ENCODE peak calls at places on chromosomes 12 and 14, in seven cellular contexts. One of them, this sample, is unnamed.

GRCh38 chr12:77339610-77340009 is 274.2 kb upstream of the E2F7 start:
- DNase-seq in cardiac muscle cell: peak; percentile 3
- DNase-seq in fibroblast of pulmonary artery: peak; percentile 8
- DNase-seq in pancreas: no peak
- DNase-seq in kidney: no peak
- DNase-seq in AG04450: no peak
- DNase-seq in choroid plexus epithelial cell: no peak
- DNase-seq in this sample: no peak

GRCh38 chr14:61461808-61462275 is 140.5 kb downstream of the PRKCH start:
- DNase-seq in fibroblast of pulmonary artery: peak; percentile 89
- DNase-seq in AG04450: peak; percentile 64
- DNase-seq in pancreas: no peak
- DNase-seq in cardiac muscle cell: peak; percentile 91
- DNase-seq in choroid plexus epithelial cell: peak; percentile 89
- DNase-seq in kidney: no peak
- DNase-seq in this sample: no peak

GRCh38 chr12:3493225-3494049 is 2.4 kb downstream of the PRMT8 start:
- DNase-seq in fibroblast of pulmonary artery: no peak
- DNase-seq in pancreas: peak; percentile 67
- DNase-seq in kidney: no peak
- DNase-seq in choroid plexus epithelial cell: no peak
- DNase-seq in cardiac muscle cell: no peak
- DNase-seq in AG04450: no peak
- DNase-seq in this sample: no peak

GRCh38 chr12:16920451-16920850 is 314.5 kb upstream of the LMO3 start:
- DNase-seq in choroid plexus epithelial cell: no peak
- DNase-seq in kidney: no peak
- DNase-seq in AG04450: no peak
- DNase-seq in fibroblast of pulmonary artery: no peak
- DNase-seq in pancreas: no peak
- DNase-seq in cardiac muscle cell: no peak
- DNase-seq in this sample: no peak

GRCh38 chr12:91778091-91778819 is 367.4 kb downstream of the BTG1 start:
- DNase-seq in AG04450: no peak
- DNase-seq in fibroblast of pulmonary artery: peak; percentile 6
- DNase-seq in pancreas: no peak
- DNase-seq in kidney: no peak
- DNase-seq in cardiac muscle cell: peak; percentile 24
- DNase-seq in choroid plexus epithelial cell: peak; percentile 54
- DNase-seq in this sample: no peak

GRCh38 chr14:34301107-34301734 is 160.8 kb downstream of the SPTSSA start:
- DNase-seq in cardiac muscle cell: peak; percentile 52
- DNase-seq in kidney: no peak
- DNase-seq in choroid plexus epithelial cell: peak; percentile 62
- DNase-seq in fibroblast of pulmonary artery: peak; percentile 56
- DNase-seq in AG04450: no peak
- DNase-seq in pancreas: no peak
- DNase-seq in this sample: no peak

GRCh38 chr12:27627123-27627835 is 69.0 kb upstream of the REP15 start:
- DNase-seq in AG04450: peak; percentile 21
- DNase-seq in cardiac muscle cell: peak; percentile 84
- DNase-seq in choroid plexus epithelial cell: peak; percentile 92
- DNase-seq in kidney: no peak
- DNase-seq in fibroblast of pulmonary artery: peak; percentile 87
- DNase-seq in pancreas: no peak
- DNase-seq in this sample: peak; percentile 46

GRCh38 chr12:460301-461230 is 827 bp downstream of the B4GALNT3 start:
- DNase-seq in choroid plexus epithelial cell: no peak
- DNase-seq in fibroblast of pulmonary artery: no peak
- DNase-seq in cardiac muscle cell: peak; percentile 10
- DNase-seq in pancreas: peak; percentile 86
- DNase-seq in AG04450: no peak
- DNase-seq in kidney: peak; percentile 82
- DNase-seq in this sample: no peak

GRCh38 chr12:75481774-75482173 is 1.2 kb downstream of the GLIPR1 start:
- DNase-seq in kidney: no peak
- DNase-seq in AG04450: no peak
- DNase-seq in fibroblast of pulmonary artery: peak; percentile 87
- DNase-seq in pancreas: no peak
- DNase-seq in cardiac muscle cell: peak; percentile 88
- DNase-seq in choroid plexus epithelial cell: peak; percentile 83
- DNase-seq in this sample: no peak

GRCh38 chr14:81400202-81400678 is at the start of gene STON2:
- DNase-seq in cardiac muscle cell: peak; percentile 33
- DNase-seq in choroid plexus epithelial cell: no peak
- DNase-seq in AG04450: no peak
- DNase-seq in kidney: no peak
- DNase-seq in pancreas: no peak
- DNase-seq in fibroblast of pulmonary artery: peak; percentile 10
- DNase-seq in this sample: no peak

GRCh38 chr12:6457220-6457945 is 5.5 kb downstream of the TAPBPL start:
- DNase-seq in kidney: no peak
- DNase-seq in AG04450: no peak
- DNase-seq in fibroblast of pulmonary artery: no peak
- DNase-seq in pancreas: no peak
- DNase-seq in choroid plexus epithelial cell: no peak
- DNase-seq in cardiac muscle cell: no peak
- DNase-seq in this sample: no peak

GRCh38 chr12:112170376-112170775 is 45.0 kb downstream of the TRAFD1 start:
- DNase-seq in fibroblast of pulmonary artery: peak; percentile 12
- DNase-seq in choroid plexus epithelial cell: peak; percentile 26
- DNase-seq in pancreas: no peak
- DNase-seq in kidney: no peak
- DNase-seq in AG04450: no peak
- DNase-seq in cardiac muscle cell: peak; percentile 35
- DNase-seq in this sample: no peak

GRCh38 chr12:68899251-68899771 is 33.7 kb downstream of the CPM start:
- DNase-seq in pancreas: peak; percentile 84
- DNase-seq in fibroblast of pulmonary artery: peak; percentile 74
- DNase-seq in cardiac muscle cell: peak; percentile 92
- DNase-seq in choroid plexus epithelial cell: peak; percentile 93
- DNase-seq in kidney: peak; percentile 75
- DNase-seq in AG04450: no peak
- DNase-seq in this sample: peak; percentile 68

GRCh38 chr12:102169922-102170698 is 27.5 kb downstream of the PMCH start:
- DNase-seq in pancreas: no peak
- DNase-seq in choroid plexus epithelial cell: peak; percentile 69
- DNase-seq in cardiac muscle cell: peak; percentile 52
- DNase-seq in AG04450: no peak
- DNase-seq in kidney: no peak
- DNase-seq in fibroblast of pulmonary artery: peak; percentile 59
- DNase-seq in this sample: no peak

GRCh38 chr12:58249610-58250009 is 308.2 kb downstream of the ATP23 start:
- DNase-seq in choroid plexus epithelial cell: peak; percentile 18
- DNase-seq in fibroblast of pulmonary artery: no peak
- DNase-seq in pancreas: no peak
- DNase-seq in kidney: no peak
- DNase-seq in AG04450: no peak
- DNase-seq in cardiac muscle cell: peak; percentile 36
- DNase-seq in this sample: no peak

GRCh38 chr14:96403409-96403808 is 11.5 kb downstream of the AK7 start:
- DNase-seq in pancreas: no peak
- DNase-seq in cardiac muscle cell: no peak
- DNase-seq in fibroblast of pulmonary artery: no peak
- DNase-seq in kidney: no peak
- DNase-seq in AG04450: no peak
- DNase-seq in choroid plexus epithelial cell: no peak
- DNase-seq in this sample: no peak

GRCh38 chr12:10672231-10672868 is 1.5 kb downstream of the STYK1 start:
- DNase-seq in AG04450: no peak
- DNase-seq in fibroblast of pulmonary artery: no peak
- DNase-seq in choroid plexus epithelial cell: no peak
- DNase-seq in kidney: no peak
- DNase-seq in cardiac muscle cell: no peak
- DNase-seq in pancreas: no peak
- DNase-seq in this sample: no peak

GRCh38 chr12:51388826-51389225 is 2.4 kb downstream of the GALNT6 start:
- DNase-seq in cardiac muscle cell: no peak
- DNase-seq in kidney: no peak
- DNase-seq in fibroblast of pulmonary artery: no peak
- DNase-seq in choroid plexus epithelial cell: peak; percentile 28
- DNase-seq in AG04450: no peak
- DNase-seq in pancreas: no peak
- DNase-seq in this sample: no peak

GRCh38 chr14:66003082-66003740 is 483.0 kb upstream of the CCDC196 start:
- DNase-seq in fibroblast of pulmonary artery: no peak
- DNase-seq in cardiac muscle cell: no peak
- DNase-seq in choroid plexus epithelial cell: no peak
- DNase-seq in AG04450: no peak
- DNase-seq in pancreas: no peak
- DNase-seq in kidney: no peak
- DNase-seq in this sample: no peak

GRCh38 chr14:101103321-101103901 is 199.9 kb upstream of the RTL1 start:
- DNase-seq in fibroblast of pulmonary artery: no peak
- DNase-seq in kidney: peak; percentile 69
- DNase-seq in cardiac muscle cell: no peak
- DNase-seq in AG04450: no peak
- DNase-seq in pancreas: no peak
- DNase-seq in choroid plexus epithelial cell: no peak
- DNase-seq in this sample: no peak

GRCh38 chr12:73421832-73422231 is 1115.8 kb upstream of the ATXN7L3B start:
- DNase-seq in choroid plexus epithelial cell: peak; percentile 13
- DNase-seq in fibroblast of pulmonary artery: no peak
- DNase-seq in pancreas: no peak
- DNase-seq in AG04450: no peak
- DNase-seq in kidney: no peak
- DNase-seq in cardiac muscle cell: no peak
- DNase-seq in this sample: no peak

DNA sequence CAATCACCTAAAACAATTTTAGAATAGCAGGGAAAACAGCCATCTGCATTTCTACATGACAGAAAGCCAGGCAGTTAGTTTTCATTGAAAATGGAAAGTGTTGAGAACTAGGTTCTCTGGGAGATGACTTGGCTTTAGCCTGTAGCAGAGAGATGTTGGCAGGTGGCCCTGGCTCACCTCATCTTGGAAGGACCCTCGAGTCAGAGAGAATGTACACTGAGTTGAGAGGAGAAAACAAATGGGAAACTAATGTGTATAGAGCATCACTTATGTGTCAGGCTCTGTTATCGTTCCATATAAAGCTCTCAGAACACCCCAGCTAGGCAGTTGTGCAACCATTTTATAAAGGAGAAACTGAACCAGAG is 51.9 kb downstream of the SUSD6 start:
- DNase-seq in AG04450: no peak
- DNase-seq in pancreas: no peak
- DNase-seq in kidney: no peak
- DNase-seq in choroid plexus epithelial cell: no peak
- DNase-seq in fibroblast of pulmonary artery: no peak
- DNase-seq in cardiac muscle cell: no peak
- DNase-seq in this sample: no peak
- H3K4me3 ChIP-seq in AG04450: no peak overlapping the region
- H3K4me3 ChIP-seq in pancreas: no peak overlapping the region
- H3K4me3 ChIP-seq in kidney: no peak overlapping the region
- H3K4me3 ChIP-seq in choroid plexus epithelial cell: no peak overlapping the region
- H3K4me3 ChIP-seq in fibroblast of pulmonary artery: no peak overlapping the region
- H3K4me3 ChIP-seq in cardiac muscle cell: no peak overlapping the region
- H3K4me3 ChIP-seq in this sample: no peak overlapping the region

GRCh38 chr14:94509356-94509755 is at the start of gene SERPINA12:
- DNase-seq in choroid plexus epithelial cell: no peak
- DNase-seq in pancreas: no peak
- DNase-seq in fibroblast of pulmonary artery: no peak
- DNase-seq in AG04450: no peak
- DNase-seq in kidney: no peak
- DNase-seq in cardiac muscle cell: no peak
- DNase-seq in this sample: no peak
- TF ChIP-seq CTCF in choroid plexus epithelial cell: no peak
- TF ChIP-seq CTCF in pancreas: no peak
- TF ChIP-seq CTCF in fibroblast of pulmonary artery: no peak
- TF ChIP-seq CTCF in AG04450: no peak
- TF ChIP-seq CTCF in kidney: no peak
- TF ChIP-seq CTCF in cardiac muscle cell: no peak
- TF ChIP-seq CTCF in this sample: no peak

GRCh38 chr12:66169221-66170170 is at the start of gene TMBIM4:
- DNase-seq in pancreas: peak; percentile 91
- DNase-seq in choroid plexus epithelial cell: peak; percentile 97
- DNase-seq in cardiac muscle cell: peak; percentile 96
- DNase-seq in AG04450: peak; percentile 83
- DNase-seq in kidney: peak; percentile 97
- DNase-seq in fibroblast of pulmonary artery: peak; percentile 97
- DNase-seq in this sample: peak; percentile 65
- H3K4me3 ChIP-seq in pancreas: peak within 1 kb of the TSS; percentile 88
- H3K4me3 ChIP-seq in choroid plexus epithelial cell: peak within 1 kb of the TSS; percentile 90
- H3K4me3 ChIP-seq in cardiac muscle cell: peak within 1 kb of the TSS; percentile 40
- H3K4me3 ChIP-seq in AG04450: peak within 1 kb of the TSS; percentile 91
- H3K4me3 ChIP-seq in kidney: peak within 1 kb of the TSS; percentile 76
- H3K4me3 ChIP-seq in fibroblast of pulmonary artery: peak within 1 kb of the TSS; percentile 82
- H3K4me3 ChIP-seq in this sample: peak within 1 kb of the TSS; percentile 88

GRCh38 chr14:23053426-23053825 is 3.9 kb downstream of the CDH24 start:
- DNase-seq in AG04450: no peak
- DNase-seq in cardiac muscle cell: no peak
- DNase-seq in pancreas: no peak
- DNase-seq in kidney: no peak
- DNase-seq in choroid plexus epithelial cell: no peak
- DNase-seq in fibroblast of pulmonary artery: no peak
- DNase-seq in this sample: no peak

GRCh38 chr14:23052671-23053070 is 4.6 kb downstream of the CDH24 start:
- DNase-seq in pancreas: no peak
- DNase-seq in kidney: no peak
- DNase-seq in AG04450: no peak
- DNase-seq in choroid plexus epithelial cell: no peak
- DNase-seq in fibroblast of pulmonary artery: no peak
- DNase-seq in cardiac muscle cell: no peak
- DNase-seq in this sample: no peak

GRCh38 chr14:23055147-23055550 is 2.2 kb downstream of the CDH24 start:
- DNase-seq in pancreas: no peak
- DNase-seq in fibroblast of pulmonary artery: no peak
- DNase-seq in choroid plexus epithelial cell: no peak
- DNase-seq in kidney: peak; percentile 49
- DNase-seq in cardiac muscle cell: no peak
- DNase-seq in AG04450: no peak
- DNase-seq in this sample: no peak

GRCh38 chr14:23055621-23056256 is 1.6 kb downstream of the CDH24 start:
- DNase-seq in fibroblast of pulmonary artery: no peak
- DNase-seq in kidney: peak; percentile 72
- DNase-seq in pancreas: peak; percentile 79
- DNase-seq in cardiac muscle cell: peak; percentile 45
- DNase-seq in choroid plexus epithelial cell: no peak
- DNase-seq in AG04450: no peak
- DNase-seq in this sample: no peak

DNA sequence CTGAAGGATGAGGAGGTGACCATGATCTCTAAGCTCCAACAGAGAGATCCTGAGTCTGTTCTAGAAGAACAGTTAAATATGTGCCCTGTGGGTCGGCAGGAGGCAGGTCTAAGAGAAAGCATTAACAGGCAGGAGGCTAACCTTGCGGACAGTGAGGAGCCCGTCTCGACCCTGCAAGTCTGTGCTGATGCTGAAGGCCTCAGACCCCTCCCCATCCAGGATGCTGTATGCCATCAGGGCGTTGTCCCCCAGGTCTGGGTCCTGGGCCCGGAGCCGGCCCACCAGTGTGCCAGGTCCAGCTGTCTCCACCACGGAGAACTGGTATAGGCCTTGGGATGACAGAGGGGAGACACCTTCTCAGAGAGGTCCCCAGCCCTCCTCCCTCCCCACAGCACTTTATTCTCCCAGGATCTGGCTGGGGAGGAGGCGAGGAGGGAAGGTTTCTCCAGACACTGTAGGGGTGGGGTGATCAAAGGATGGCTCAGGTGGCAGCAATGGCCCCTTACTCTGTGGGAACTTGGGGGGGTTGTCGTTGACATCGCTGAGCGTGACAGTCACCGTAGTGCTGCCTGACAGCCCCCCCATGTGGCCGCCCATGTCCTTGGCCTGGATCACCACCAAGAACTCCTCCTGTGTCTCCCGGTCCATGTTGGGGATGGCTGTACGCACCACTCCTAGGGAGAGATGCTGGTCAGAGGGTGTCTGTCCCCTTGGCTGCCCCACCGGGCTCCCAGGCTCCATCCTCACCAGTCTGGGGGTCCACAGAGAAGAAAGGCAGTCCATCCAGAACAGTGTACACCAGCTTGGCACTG is 3.1 kb downstream of the CDH24 start:
- DNase-seq in AG04450: no peak
- DNase-seq in fibroblast of pulmonary artery: no peak
- DNase-seq in choroid plexus epithelial cell: no peak
- DNase-seq in kidney: peak; percentile 56
- DNase-seq in pancreas: no peak
- DNase-seq in cardiac muscle cell: no peak
- DNase-seq in this sample: no peak
- TF ChIP-seq CTCF in AG04450: no peak
- TF ChIP-seq CTCF in fibroblast of pulmonary artery: peak; percentile 29
- TF ChIP-seq CTCF in choroid plexus epithelial cell: peak; percentile 42
- TF ChIP-seq CTCF in kidney: peak; percentile 18
- TF ChIP-seq CTCF in pancreas: no peak
- TF ChIP-seq CTCF in cardiac muscle cell: peak; percentile 13
- TF ChIP-seq CTCF in this sample: peak; percentile 18

This sample was measured in AG04449.